ENCODE peak calls at places on chromosomes 3 and 15, in seven cellular contexts. One of them, this sample, is unnamed.

GRCh38 chr15:43134157-43134637 is 811 bp downstream of the TMEM62 start:
- DNase-seq in endothelial cell of umbilical vein: peak; percentile 7
- DNase-seq in suprapubic skin: no peak
- DNase-seq in A549: no peak
- DNase-seq in NB4: no peak
- DNase-seq in IMR-90: no peak
- DNase-seq in sigmoid colon: no peak
- DNase-seq in this sample: no peak

GRCh38 chr3:106428565-106428994 is 559.8 kb upstream of the CBLB start:
- DNase-seq in A549: peak; percentile 18
- DNase-seq in IMR-90: peak; percentile 100
- DNase-seq in endothelial cell of umbilical vein: peak; percentile 18
- DNase-seq in suprapubic skin: no peak
- DNase-seq in NB4: peak; percentile 45
- DNase-seq in sigmoid colon: peak; percentile 82
- DNase-seq in this sample: peak; percentile 66

GRCh38 chr3:197393711-197394110 is 95.3 kb upstream of the DLG1 start:
- DNase-seq in endothelial cell of umbilical vein: no peak
- DNase-seq in sigmoid colon: no peak
- DNase-seq in A549: no peak
- DNase-seq in suprapubic skin: no peak
- DNase-seq in IMR-90: no peak
- DNase-seq in NB4: no peak
- DNase-seq in this sample: peak; percentile 70

GRCh38 chr15:43241100-43241499 is 20.3 kb upstream of the EPB42 start:
- DNase-seq in sigmoid colon: peak; percentile 85
- DNase-seq in IMR-90: peak; percentile 32
- DNase-seq in endothelial cell of umbilical vein: no peak
- DNase-seq in A549: no peak
- DNase-seq in suprapubic skin: no peak
- DNase-seq in NB4: no peak
- DNase-seq in this sample: peak; percentile 53

GRCh38 chr3:136862611-136862951 is 573 bp downstream of the NCK1 start:
- DNase-seq in endothelial cell of umbilical vein: peak; percentile 75
- DNase-seq in suprapubic skin: peak; percentile 84
- DNase-seq in IMR-90: peak; percentile 57
- DNase-seq in NB4: peak; percentile 76
- DNase-seq in sigmoid colon: peak; percentile 90
- DNase-seq in A549: peak; percentile 39
- DNase-seq in this sample: peak; percentile 92

GRCh38 chr3:151459360-151459759 is 1.5 kb downstream of the IGSF10 start:
- DNase-seq in NB4: no peak
- DNase-seq in IMR-90: no peak
- DNase-seq in suprapubic skin: no peak
- DNase-seq in sigmoid colon: no peak
- DNase-seq in A549: no peak
- DNase-seq in endothelial cell of umbilical vein: no peak
- DNase-seq in this sample: no peak

GRCh38 chr3:65888980-65889706 is 149.6 kb downstream of the MAGI1 start:
- DNase-seq in A549: peak; percentile 53
- DNase-seq in endothelial cell of umbilical vein: peak; percentile 56
- DNase-seq in IMR-90: peak; percentile 98
- DNase-seq in suprapubic skin: no peak
- DNase-seq in sigmoid colon: no peak
- DNase-seq in NB4: no peak
- DNase-seq in this sample: no peak

GRCh38 chr3:187325632-187326031 is 34.1 kb upstream of the MASP1 start:
- DNase-seq in NB4: no peak
- DNase-seq in IMR-90: no peak
- DNase-seq in A549: no peak
- DNase-seq in sigmoid colon: no peak
- DNase-seq in endothelial cell of umbilical vein: no peak
- DNase-seq in suprapubic skin: no peak
- DNase-seq in this sample: no peak

GRCh38 chr3:187208159-187208558 is 10.9 kb downstream of the RTP1 start:
- DNase-seq in sigmoid colon: no peak
- DNase-seq in endothelial cell of umbilical vein: peak; percentile 7
- DNase-seq in suprapubic skin: no peak
- DNase-seq in IMR-90: peak; percentile 29
- DNase-seq in NB4: no peak
- DNase-seq in A549: no peak
- DNase-seq in this sample: no peak

GRCh38 chr15:95561463-95561862 is 769.0 kb upstream of the NR2F2 start:
- DNase-seq in endothelial cell of umbilical vein: no peak
- DNase-seq in sigmoid colon: no peak
- DNase-seq in A549: no peak
- DNase-seq in NB4: no peak
- DNase-seq in IMR-90: peak; percentile 55
- DNase-seq in suprapubic skin: no peak
- DNase-seq in this sample: no peak

GRCh38 chr15:59548501-59549230 is 62.9 kb upstream of the GCNT3 start:
- DNase-seq in IMR-90: no peak
- DNase-seq in NB4: no peak
- DNase-seq in suprapubic skin: no peak
- DNase-seq in A549: no peak
- DNase-seq in sigmoid colon: peak; percentile 13
- DNase-seq in endothelial cell of umbilical vein: no peak
- DNase-seq in this sample: no peak

GRCh38 chr15:91790826-91791225 is 62.7 kb upstream of the SLCO3A1 start:
- DNase-seq in endothelial cell of umbilical vein: no peak
- DNase-seq in sigmoid colon: no peak
- DNase-seq in IMR-90: no peak
- DNase-seq in A549: no peak
- DNase-seq in suprapubic skin: no peak
- DNase-seq in NB4: no peak
- DNase-seq in this sample: peak; percentile 32

GRCh38 chr15:74337146-74337545 is 30.3 kb downstream of the CYP11A1 start:
- DNase-seq in A549: no peak
- DNase-seq in sigmoid colon: peak; percentile 52
- DNase-seq in IMR-90: no peak
- DNase-seq in NB4: no peak
- DNase-seq in endothelial cell of umbilical vein: no peak
- DNase-seq in suprapubic skin: no peak
- DNase-seq in this sample: no peak

GRCh38 chr3:62708642-62709041 is 166.6 kb downstream of the CADPS start:
- DNase-seq in sigmoid colon: no peak
- DNase-seq in suprapubic skin: no peak
- DNase-seq in endothelial cell of umbilical vein: no peak
- DNase-seq in IMR-90: no peak
- DNase-seq in NB4: no peak
- DNase-seq in A549: no peak
- DNase-seq in this sample: no peak

GRCh38 chr3:137012097-137012501 is 54.3 kb downstream of the IL20RB start:
- DNase-seq in IMR-90: peak; percentile 71
- DNase-seq in sigmoid colon: no peak
- DNase-seq in endothelial cell of umbilical vein: no peak
- DNase-seq in A549: no peak
- DNase-seq in NB4: no peak
- DNase-seq in suprapubic skin: no peak
- DNase-seq in this sample: no peak

GRCh38 chr3:141828487-141829284 is 47.8 kb upstream of the ATP1B3 start:
- DNase-seq in A549: no peak
- DNase-seq in NB4: peak; percentile 23
- DNase-seq in endothelial cell of umbilical vein: no peak
- DNase-seq in suprapubic skin: peak; percentile 81
- DNase-seq in IMR-90: peak; percentile 3
- DNase-seq in sigmoid colon: no peak
- DNase-seq in this sample: peak; percentile 83

GRCh38 chr3:9951962-9952805 is at the start of gene PRRT3:
- DNase-seq in IMR-90: peak; percentile 30
- DNase-seq in sigmoid colon: no peak
- DNase-seq in suprapubic skin: no peak
- DNase-seq in endothelial cell of umbilical vein: no peak
- DNase-seq in A549: no peak
- DNase-seq in NB4: peak; percentile 39
- DNase-seq in this sample: no peak

GRCh38 chr3:71062920-71063767 is 520.4 kb downstream of the FOXP1 start:
- DNase-seq in NB4: peak; percentile 8
- DNase-seq in endothelial cell of umbilical vein: peak; percentile 82
- DNase-seq in IMR-90: peak; percentile 65
- DNase-seq in A549: no peak
- DNase-seq in suprapubic skin: no peak
- DNase-seq in sigmoid colon: no peak
- DNase-seq in this sample: no peak

GRCh38 chr3:125140817-125141595 is 71.5 kb downstream of the SLC12A8 start:
- DNase-seq in NB4: no peak
- DNase-seq in sigmoid colon: no peak
- DNase-seq in IMR-90: no peak
- DNase-seq in suprapubic skin: no peak
- DNase-seq in A549: no peak
- DNase-seq in endothelial cell of umbilical vein: no peak
- DNase-seq in this sample: no peak
- TF ChIP-seq POLR2A in NB4: no peak
- TF ChIP-seq POLR2A in sigmoid colon: no peak
- TF ChIP-seq POLR2A in IMR-90: no peak
- TF ChIP-seq POLR2A in suprapubic skin: no peak
- TF ChIP-seq POLR2A in A549: no peak
- TF ChIP-seq POLR2A in endothelial cell of umbilical vein: no peak
- TF ChIP-seq POLR2A in this sample: no peak

GRCh38 chr3:29072626-29073025 is 208.2 kb upstream of the RBMS3 start:
- DNase-seq in NB4: no peak
- DNase-seq in IMR-90: peak; percentile 61
- DNase-seq in suprapubic skin: no peak
- DNase-seq in A549: no peak
- DNase-seq in endothelial cell of umbilical vein: no peak
- DNase-seq in sigmoid colon: no peak
- DNase-seq in this sample: no peak
- TF ChIP-seq CTCF in NB4: no peak
- TF ChIP-seq CTCF in IMR-90: no peak
- TF ChIP-seq CTCF in suprapubic skin: no peak
- TF ChIP-seq CTCF in A549: no peak
- TF ChIP-seq CTCF in endothelial cell of umbilical vein: no peak
- TF ChIP-seq CTCF in sigmoid colon: no peak
- TF ChIP-seq CTCF in this sample: no peak

DNA sequence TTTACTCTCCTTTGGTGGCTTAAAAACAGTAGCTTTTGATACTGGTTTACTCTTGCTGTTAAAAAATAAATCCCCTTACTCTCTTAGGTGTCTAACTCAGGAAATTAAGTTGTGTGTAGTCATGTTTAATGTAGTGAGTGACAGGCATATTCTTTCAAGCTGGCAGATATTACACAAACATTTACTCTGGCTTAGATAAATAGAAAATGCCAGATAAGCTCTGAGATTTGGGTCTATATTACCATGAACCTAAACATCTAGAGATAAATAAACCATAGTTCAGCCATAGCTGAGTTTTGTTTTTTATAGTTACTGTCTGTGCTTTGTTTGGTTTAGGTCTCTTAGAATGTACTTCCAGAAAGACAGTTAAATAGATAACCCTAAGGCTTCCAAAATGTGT is 2.4 kb downstream of the SEMA6D start:
- DNase-seq in suprapubic skin: no peak
- DNase-seq in sigmoid colon: no peak
- DNase-seq in IMR-90: no peak
- DNase-seq in endothelial cell of umbilical vein: peak; percentile 44
- DNase-seq in A549: no peak
- DNase-seq in NB4: no peak
- DNase-seq in this sample: no peak
- H3K4me3 ChIP-seq in suprapubic skin: no peak overlapping the region
- H3K4me3 ChIP-seq in sigmoid colon: peak overlapping the region; percentile 48
- H3K4me3 ChIP-seq in IMR-90: peak overlapping the region; percentile 95
- H3K4me3 ChIP-seq in endothelial cell of umbilical vein: peak overlapping the region; percentile 90
- H3K4me3 ChIP-seq in A549: no peak overlapping the region
- H3K4me3 ChIP-seq in NB4: no peak overlapping the region
- H3K4me3 ChIP-seq in this sample: no peak overlapping the region

GRCh38 chr15:40469776-40470390 is 901 bp upstream of the CHST14 start:
- DNase-seq in suprapubic skin: no peak
- DNase-seq in A549: no peak
- DNase-seq in NB4: no peak
- DNase-seq in endothelial cell of umbilical vein: no peak
- DNase-seq in IMR-90: peak; percentile 13
- DNase-seq in sigmoid colon: no peak
- DNase-seq in this sample: no peak

GRCh38 chr15:40471778-40472130 is 970 bp downstream of the CHST14 start:
- DNase-seq in suprapubic skin: no peak
- DNase-seq in NB4: no peak
- DNase-seq in endothelial cell of umbilical vein: no peak
- DNase-seq in sigmoid colon: no peak
- DNase-seq in A549: no peak
- DNase-seq in IMR-90: peak; percentile 10
- DNase-seq in this sample: no peak

GRCh38 chr15:40472171-40472727 is 1.5 kb downstream of the CHST14 start:
- DNase-seq in sigmoid colon: no peak
- DNase-seq in A549: no peak
- DNase-seq in endothelial cell of umbilical vein: no peak
- DNase-seq in NB4: no peak
- DNase-seq in IMR-90: no peak
- DNase-seq in suprapubic skin: no peak
- DNase-seq in this sample: no peak

GRCh38 chr15:40470423-40471104 is at the start of gene CHST14:
- DNase-seq in endothelial cell of umbilical vein: peak; percentile 58
- DNase-seq in NB4: peak; percentile 83
- DNase-seq in IMR-90: peak; percentile 43
- DNase-seq in A549: peak; percentile 48
- DNase-seq in suprapubic skin: no peak
- DNase-seq in sigmoid colon: peak; percentile 75
- DNase-seq in this sample: peak; percentile 29

DNA sequence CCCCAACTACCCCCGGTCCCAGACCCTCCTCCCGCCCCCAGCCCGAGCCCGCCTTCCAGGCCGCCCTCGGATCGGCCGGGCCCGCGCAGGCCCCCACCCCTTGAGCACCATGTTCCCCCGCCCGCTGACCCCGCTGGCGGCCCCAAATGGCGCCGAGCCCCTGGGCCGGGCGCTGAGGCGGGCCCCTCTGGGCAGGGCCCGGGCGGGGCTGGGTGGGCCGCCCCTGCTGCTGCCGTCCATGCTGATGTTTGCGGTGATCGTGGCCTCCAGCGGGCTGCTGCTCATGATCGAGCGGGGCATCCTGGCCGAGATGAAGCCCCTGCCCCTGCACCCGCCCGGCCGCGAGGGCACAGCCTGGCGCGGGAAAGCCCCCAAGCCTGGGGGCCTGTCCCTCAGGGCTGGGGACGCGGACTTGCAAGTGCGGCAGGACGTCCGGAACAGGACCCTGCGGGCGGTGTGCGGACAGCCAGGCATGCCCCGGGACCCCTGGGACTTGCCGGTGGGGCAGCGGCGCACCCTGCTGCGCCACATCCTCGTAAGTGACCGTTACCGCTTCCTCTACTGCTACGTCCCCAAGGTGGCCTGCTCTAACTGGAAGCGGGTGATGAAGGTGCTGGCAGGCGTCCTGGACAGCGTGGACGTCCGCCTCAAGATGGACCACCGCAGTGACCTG is 457 bp downstream of the CHST14 start:
- DNase-seq in suprapubic skin: no peak
- DNase-seq in IMR-90: peak; percentile 4
- DNase-seq in A549: no peak
- DNase-seq in NB4: peak; percentile 85
- DNase-seq in endothelial cell of umbilical vein: peak; percentile 41
- DNase-seq in sigmoid colon: no peak
- DNase-seq in this sample: no peak
- TF ChIP-seq POLR2A in suprapubic skin: no peak
- TF ChIP-seq POLR2A in IMR-90: no peak
- TF ChIP-seq POLR2A in A549: peak; percentile 11
- TF ChIP-seq POLR2A in NB4: peak; percentile 65
- TF ChIP-seq POLR2A in endothelial cell of umbilical vein: no peak
- TF ChIP-seq POLR2A in sigmoid colon: no peak
- TF ChIP-seq POLR2A in this sample: no peak

GRCh38 chr3:119352235-119352634 is 58.1 kb downstream of the ARHGAP31 start:
- DNase-seq in IMR-90: peak; percentile 31
- DNase-seq in endothelial cell of umbilical vein: no peak
- DNase-seq in A549: no peak
- DNase-seq in suprapubic skin: no peak
- DNase-seq in NB4: peak; percentile 75
- DNase-seq in sigmoid colon: no peak
- DNase-seq in this sample: no peak
- TF ChIP-seq CTCF in IMR-90: no peak
- TF ChIP-seq CTCF in endothelial cell of umbilical vein: no peak
- TF ChIP-seq CTCF in A549: no peak
- TF ChIP-seq CTCF in suprapubic skin: no peak
- TF ChIP-seq CTCF in NB4: no peak
- TF ChIP-seq CTCF in sigmoid colon: no peak
- TF ChIP-seq CTCF in this sample: no peak

This sample was measured in lower leg skin.